ENCODE peak calls at places on chromosomes 3 and 15, in eight cellular contexts. T is body of pancreas; U is SJSA1; R is CD8-positive, alpha-beta memory T cell; O is uterus; Q is lower lobe of right lung; F is naive thymus-derived CD4-positive, alpha-beta T cell; H is neuronal stem cell. J is an unnamed sample.

GRCh38 chr3:159897331-159898075 is 91.1 kb upstream of the IL12A start:
- DNase-seq in T (no peak), U (no peak), R (no peak), O (no peak), Q (no peak), F (no peak), H (no peak), J (peak; percentile 23)

GRCh38 chr15:25469377-25469776 is 30.6 kb upstream of the UBE3A start:
- DNase-seq in T (no peak), U (no peak), R (no peak), O (no peak), Q (no peak), F (no peak), H (no peak), J (peak; percentile 37)

GRCh38 chr3:27228805-27229204 is 140.4 kb downstream of the NEK10 start:
- DNase-seq in T (no peak), U (no peak), R (no peak), O (no peak), Q (no peak), F (no peak), H (no peak), J (no peak)

GRCh38 chr3:153925826-153926514 is 195.2 kb upstream of the ARHGEF26 start:
- DNase-seq in T (no peak), U (no peak), R (no peak), O (no peak), Q (no peak), F (no peak), H (no peak), J (no peak)

GRCh38 chr15:86558252-86558651 is 478.6 kb downstream of the AGBL1 start:
- DNase-seq in T (no peak), U (no peak), R (no peak), O (no peak), Q (no peak), F (no peak), H (no peak), J (no peak)

GRCh38 chr3:170355738-170356595 is 1.5 kb upstream of the SKIL start:
- DNase-seq in T (peak; percentile 55), U (peak; percentile 46), R (no peak), O (peak; percentile 55), Q (peak; percentile 63), F (peak; percentile 40), H (peak; percentile 4), J (peak; percentile 65)

GRCh38 chr15:34049096-34049495 is 10.1 kb upstream of the AVEN start:
- DNase-seq in T (no peak), U (no peak), R (no peak), O (no peak), Q (no peak), F (no peak), H (no peak), J (peak; percentile 41)

GRCh38 chr15:100683434-100683833 is 81.0 kb downstream of the ASB7 start:
- DNase-seq in T (no peak), U (no peak), R (no peak), O (no peak), Q (no peak), F (no peak), H (no peak), J (no peak)

GRCh38 chr15:70385711-70386110 is 288.0 kb upstream of the TLE3 start:
- DNase-seq in T (no peak), U (no peak), R (no peak), O (no peak), Q (no peak), F (no peak), H (no peak), J (no peak)

GRCh38 chr15:63986751-63987341 is 59.4 kb downstream of the DAPK2 start:
- DNase-seq in T (peak; percentile 32), U (no peak), R (no peak), O (no peak), Q (peak; percentile 66), F (no peak), H (no peak), J (no peak)

GRCh38 chr3:191388823-191389222 is 58.5 kb upstream of the UTS2B start:
- DNase-seq in T (no peak), U (no peak), R (no peak), O (no peak), Q (no peak), F (no peak), H (no peak), J (no peak)

GRCh38 chr3:137103739-137104138 is 146.0 kb downstream of the IL20RB start:
- DNase-seq in T (no peak), U (no peak), R (no peak), O (no peak), Q (no peak), F (no peak), H (no peak), J (peak; percentile 40)

GRCh38 chr3:101868534-101869464 is 19.5 kb downstream of the NFKBIZ start:
- DNase-seq in T (peak; percentile 54), U (no peak), R (no peak), O (no peak), Q (peak; percentile 63), F (no peak), H (no peak), J (no peak)

GRCh38 chr15:60589253-60589652 is 110.3 kb upstream of the ICE2 start:
- DNase-seq in T (no peak), U (no peak), R (no peak), O (no peak), Q (no peak), F (peak; percentile 29), H (no peak), J (no peak)

GRCh38 chr3:57756528-57757401 is 656 bp downstream of the SLMAP start:
- DNase-seq in T (peak; percentile 53), U (peak; percentile 67), R (peak; percentile 1), O (peak; percentile 58), Q (peak; percentile 67), F (peak; percentile 14), H (peak; percentile 30), J (peak; percentile 15)

GRCh38 chr3:10973196-10973595 is 19.4 kb upstream of the SLC6A1 start:
- DNase-seq in T (no peak), U (no peak), R (no peak), O (no peak), Q (no peak), F (no peak), H (no peak), J (no peak)
- H3K27me3 ChIP-seq in T (no peaks in the 10 kb centered on the region), U (peaks cover 7% of the 10 kb centered on the region), R (no peaks in the 10 kb centered on the region), O (no peaks in the 10 kb centered on the region), Q (peaks cover 8% of the 10 kb centered on the region), F (no peaks in the 10 kb centered on the region), H (no peaks in the 10 kb centered on the region), J (peaks cover 3% of the 10 kb centered on the region)

GRCh38 chr3:129429597-129429996 is 1.2 kb upstream of the EFCAB12 start:
- DNase-seq in T (no peak), U (no peak), R (no peak), O (no peak), Q (no peak), F (no peak), H (no peak), J (no peak)

GRCh38 chr3:129428020-129428381 is 435 bp downstream of the EFCAB12 start:
- DNase-seq in T (no peak), U (no peak), R (no peak), O (no peak), Q (no peak), F (no peak), H (no peak), J (no peak)

GRCh38 chr3:129425619-129426018 is 2.8 kb downstream of the EFCAB12 start:
- DNase-seq in T (no peak), U (no peak), R (no peak), O (no peak), Q (no peak), F (no peak), H (no peak), J (no peak)

GRCh38 chr3:129429080-129429451 is 630 bp upstream of the EFCAB12 start:
- DNase-seq in T (no peak), U (no peak), R (no peak), O (no peak), Q (no peak), F (peak; percentile 42), H (no peak), J (no peak)

GRCh38 chr3:129428382-129429079 is at the start of gene EFCAB12:
- DNase-seq in T (peak; percentile 96), U (peak; percentile 87), R (peak; percentile 78), O (peak; percentile 96), Q (peak; percentile 97), F (peak; percentile 90), H (peak; percentile 88), J (no peak)
- H3K27ac ChIP-seq in T (peak within 1 kb of the TSS; percentile 6), U (no peak within 1 kb of the TSS), R (peak within 1 kb of the TSS; percentile 3), O (peak within 1 kb of the TSS; percentile 72), Q (peak within 1 kb of the TSS; percentile 54), F (peak within 1 kb of the TSS; percentile 65), H (peak within 1 kb of the TSS; percentile 61), J (no peak within 1 kb of the TSS)

GRCh38 chr3:62375655-62376054 is 2.3 kb upstream of the FEZF2 start:
- DNase-seq in T (no peak), U (no peak), R (no peak), O (no peak), Q (no peak), F (no peak), H (no peak), J (no peak)

GRCh38 chr3:62376906-62377865 is 3.8 kb upstream of the FEZF2 start:
- DNase-seq in T (no peak), U (no peak), R (no peak), O (no peak), Q (no peak), F (no peak), H (no peak), J (no peak)

GRCh38 chr3:62374375-62374876 is 1.1 kb upstream of the FEZF2 start:
- DNase-seq in T (no peak), U (no peak), R (no peak), O (no peak), Q (no peak), F (no peak), H (peak; percentile 85), J (no peak)

GRCh38 chr3:62378329-62378789 is 5.0 kb upstream of the FEZF2 start:
- DNase-seq in T (no peak), U (no peak), R (no peak), O (no peak), Q (no peak), F (no peak), H (no peak), J (no peak)

GRCh38 chr3:62376187-62376720 is 2.9 kb upstream of the FEZF2 start:
- DNase-seq in T (no peak), U (no peak), R (no peak), O (no peak), Q (no peak), F (no peak), H (no peak), J (no peak)
- H3K27me3 ChIP-seq in T (peaks cover 49% of the 10 kb centered on the region), U (peaks cover 55% of the 10 kb centered on the region), R (peaks cover 15% of the 10 kb centered on the region), O (peaks cover 84% of the 10 kb centered on the region), Q (peaks cover 99% of the 10 kb centered on the region), F (no peaks in the 10 kb centered on the region), H (peaks cover 25% of the 10 kb centered on the region), J (no peaks in the 10 kb centered on the region)

GRCh38 chr3:66555214-66555844 is 54.5 kb upstream of the LRIG1 start:
- DNase-seq in T (no peak), U (peak; percentile 33), R (no peak), O (no peak), Q (no peak), F (no peak), H (no peak), J (no peak)

GRCh38 chr3:66553714-66554113 is 52.9 kb upstream of the LRIG1 start:
- DNase-seq in T (no peak), U (peak; percentile 42), R (no peak), O (no peak), Q (no peak), F (no peak), H (no peak), J (peak; percentile 16)

GRCh38 chr3:66554178-66554577 is 53.4 kb upstream of the LRIG1 start:
- DNase-seq in T (no peak), U (peak; percentile 5), R (no peak), O (no peak), Q (no peak), F (no peak), H (no peak), J (no peak)

GRCh38 chr3:66557166-66557565 is 56.3 kb upstream of the LRIG1 start:
- DNase-seq in T (no peak), U (no peak), R (no peak), O (peak; percentile 47), Q (no peak), F (no peak), H (no peak), J (no peak)

GRCh38 chr3:66552846-66553245 is 52.0 kb upstream of the LRIG1 start:
- DNase-seq in T (no peak), U (peak; percentile 7), R (no peak), O (no peak), Q (no peak), F (no peak), H (no peak), J (no peak)
- H3K27ac ChIP-seq in T (no peak overlapping the region), U (no peak overlapping the region), R (no peak overlapping the region), O (no peak overlapping the region), Q (no peak overlapping the region), F (no peak overlapping the region), H (no peak overlapping the region), J (peak overlapping the region; percentile 31)

J was measured in SJCRH30.